ENCODE peak calls at places on chromosomes 4 and X, in eight cellular contexts. One of them, this sample, is unnamed.

GRCh38 chr4:2441393-2442174 is 22.8 kb downstream of the CFAP99 start:
- DNase-seq in AG10803: peak; percentile 38
- DNase-seq in Calu3: peak; percentile 70
- DNase-seq in kidney epithelial cell: no peak
- DNase-seq in transverse colon: peak; percentile 78
- DNase-seq in stimulated activated CD8-positive, alpha-beta memory T cell treated with anti-CD3 and anti-CD28 coated beads, Interleukin-15, amount 100 ng/mL, for 1 hour: peak; percentile 42
- DNase-seq in T-helper 9 cell: peak; percentile 61
- DNase-seq in left cardiac atrium: peak; percentile 52
- DNase-seq in this sample: peak; percentile 68

GRCh38 chr4:152478456-152479237 is 57.2 kb downstream of the FBXW7 start:
- DNase-seq in T-helper 9 cell: no peak
- DNase-seq in stimulated activated CD8-positive, alpha-beta memory T cell treated with anti-CD3 and anti-CD28 coated beads, Interleukin-15, amount 100 ng/mL, for 1 hour: no peak
- DNase-seq in AG10803: no peak
- DNase-seq in kidney epithelial cell: no peak
- DNase-seq in Calu3: no peak
- DNase-seq in left cardiac atrium: no peak
- DNase-seq in transverse colon: no peak
- DNase-seq in this sample: no peak

GRCh38 chrX:70592091-70592490 is 147.5 kb downstream of the DLG3 start:
- DNase-seq in stimulated activated CD8-positive, alpha-beta memory T cell treated with anti-CD3 and anti-CD28 coated beads, Interleukin-15, amount 100 ng/mL, for 1 hour: no peak
- DNase-seq in Calu3: peak; percentile 20
- DNase-seq in AG10803: peak; percentile 47
- DNase-seq in transverse colon: no peak
- DNase-seq in kidney epithelial cell: peak; percentile 16
- DNase-seq in T-helper 9 cell: no peak
- DNase-seq in left cardiac atrium: no peak
- DNase-seq in this sample: no peak

GRCh38 chrX:38192007-38192625 is 28.6 kb downstream of the SRPX start:
- DNase-seq in stimulated activated CD8-positive, alpha-beta memory T cell treated with anti-CD3 and anti-CD28 coated beads, Interleukin-15, amount 100 ng/mL, for 1 hour: no peak
- DNase-seq in left cardiac atrium: no peak
- DNase-seq in kidney epithelial cell: no peak
- DNase-seq in transverse colon: peak; percentile 12
- DNase-seq in AG10803: peak; percentile 22
- DNase-seq in Calu3: peak; percentile 28
- DNase-seq in T-helper 9 cell: no peak
- DNase-seq in this sample: no peak

GRCh38 chr4:32207456-32207855 is 1487.3 kb downstream of the PCDH7 start:
- DNase-seq in transverse colon: no peak
- DNase-seq in stimulated activated CD8-positive, alpha-beta memory T cell treated with anti-CD3 and anti-CD28 coated beads, Interleukin-15, amount 100 ng/mL, for 1 hour: no peak
- DNase-seq in T-helper 9 cell: no peak
- DNase-seq in kidney epithelial cell: no peak
- DNase-seq in AG10803: no peak
- DNase-seq in Calu3: no peak
- DNase-seq in left cardiac atrium: no peak
- DNase-seq in this sample: no peak

GRCh38 chr4:52957220-52957686 is 95.1 kb downstream of the RASL11B start:
- DNase-seq in transverse colon: peak; percentile 10
- DNase-seq in left cardiac atrium: no peak
- DNase-seq in kidney epithelial cell: no peak
- DNase-seq in Calu3: no peak
- DNase-seq in T-helper 9 cell: no peak
- DNase-seq in stimulated activated CD8-positive, alpha-beta memory T cell treated with anti-CD3 and anti-CD28 coated beads, Interleukin-15, amount 100 ng/mL, for 1 hour: no peak
- DNase-seq in AG10803: peak; percentile 77
- DNase-seq in this sample: peak; percentile 44

GRCh38 chr4:146407257-146407656 is 114.5 kb downstream of the SLC10A7 start:
- DNase-seq in left cardiac atrium: no peak
- DNase-seq in kidney epithelial cell: no peak
- DNase-seq in Calu3: no peak
- DNase-seq in stimulated activated CD8-positive, alpha-beta memory T cell treated with anti-CD3 and anti-CD28 coated beads, Interleukin-15, amount 100 ng/mL, for 1 hour: no peak
- DNase-seq in AG10803: no peak
- DNase-seq in transverse colon: no peak
- DNase-seq in T-helper 9 cell: no peak
- DNase-seq in this sample: no peak

GRCh38 chrX:111829345-111829744 is 46.6 kb upstream of the TRPC5OS start:
- DNase-seq in stimulated activated CD8-positive, alpha-beta memory T cell treated with anti-CD3 and anti-CD28 coated beads, Interleukin-15, amount 100 ng/mL, for 1 hour: no peak
- DNase-seq in kidney epithelial cell: no peak
- DNase-seq in AG10803: no peak
- DNase-seq in Calu3: no peak
- DNase-seq in left cardiac atrium: no peak
- DNase-seq in transverse colon: no peak
- DNase-seq in T-helper 9 cell: no peak
- DNase-seq in this sample: no peak

GRCh38 chrX:103467870-103468269 is 51.4 kb downstream of the RAB40A start:
- DNase-seq in AG10803: no peak
- DNase-seq in stimulated activated CD8-positive, alpha-beta memory T cell treated with anti-CD3 and anti-CD28 coated beads, Interleukin-15, amount 100 ng/mL, for 1 hour: no peak
- DNase-seq in T-helper 9 cell: no peak
- DNase-seq in transverse colon: no peak
- DNase-seq in left cardiac atrium: no peak
- DNase-seq in kidney epithelial cell: no peak
- DNase-seq in Calu3: no peak
- DNase-seq in this sample: no peak

GRCh38 chr4:80036949-80037348 is 36.1 kb downstream of the ANTXR2 start:
- DNase-seq in AG10803: peak; percentile 91
- DNase-seq in T-helper 9 cell: no peak
- DNase-seq in Calu3: no peak
- DNase-seq in transverse colon: no peak
- DNase-seq in kidney epithelial cell: no peak
- DNase-seq in left cardiac atrium: no peak
- DNase-seq in stimulated activated CD8-positive, alpha-beta memory T cell treated with anti-CD3 and anti-CD28 coated beads, Interleukin-15, amount 100 ng/mL, for 1 hour: no peak
- DNase-seq in this sample: no peak

GRCh38 chr4:133465022-133465421 is 315.9 kb downstream of the PCDH10 start:
- DNase-seq in AG10803: no peak
- DNase-seq in T-helper 9 cell: no peak
- DNase-seq in stimulated activated CD8-positive, alpha-beta memory T cell treated with anti-CD3 and anti-CD28 coated beads, Interleukin-15, amount 100 ng/mL, for 1 hour: no peak
- DNase-seq in Calu3: no peak
- DNase-seq in transverse colon: no peak
- DNase-seq in left cardiac atrium: no peak
- DNase-seq in kidney epithelial cell: no peak
- DNase-seq in this sample: no peak

GRCh38 chr4:139144911-139145551 is 32.0 kb downstream of the ELF2 start:
- DNase-seq in T-helper 9 cell: no peak
- DNase-seq in AG10803: no peak
- DNase-seq in left cardiac atrium: no peak
- DNase-seq in Calu3: peak; percentile 16
- DNase-seq in transverse colon: peak; percentile 29
- DNase-seq in stimulated activated CD8-positive, alpha-beta memory T cell treated with anti-CD3 and anti-CD28 coated beads, Interleukin-15, amount 100 ng/mL, for 1 hour: no peak
- DNase-seq in kidney epithelial cell: no peak
- DNase-seq in this sample: no peak

GRCh38 chrX:156002517-156002916 is 5.0 kb downstream of the IL9R start:
- DNase-seq in Calu3: no peak
- DNase-seq in stimulated activated CD8-positive, alpha-beta memory T cell treated with anti-CD3 and anti-CD28 coated beads, Interleukin-15, amount 100 ng/mL, for 1 hour: no peak
- DNase-seq in T-helper 9 cell: no peak
- DNase-seq in transverse colon: no peak
- DNase-seq in kidney epithelial cell: no peak
- DNase-seq in AG10803: no peak
- DNase-seq in left cardiac atrium: no peak
- DNase-seq in this sample: no peak

GRCh38 chrX:13373027-13373806 is 53.4 kb upstream of the ATXN3L start:
- DNase-seq in stimulated activated CD8-positive, alpha-beta memory T cell treated with anti-CD3 and anti-CD28 coated beads, Interleukin-15, amount 100 ng/mL, for 1 hour: no peak
- DNase-seq in transverse colon: no peak
- DNase-seq in Calu3: no peak
- DNase-seq in T-helper 9 cell: no peak
- DNase-seq in kidney epithelial cell: no peak
- DNase-seq in left cardiac atrium: no peak
- DNase-seq in AG10803: peak; percentile 19
- DNase-seq in this sample: no peak

GRCh38 chrX:101291204-101291603 is at the start of gene TAF7L:
- DNase-seq in left cardiac atrium: no peak
- DNase-seq in Calu3: no peak
- DNase-seq in transverse colon: no peak
- DNase-seq in kidney epithelial cell: no peak
- DNase-seq in AG10803: peak; percentile 0
- DNase-seq in T-helper 9 cell: no peak
- DNase-seq in stimulated activated CD8-positive, alpha-beta memory T cell treated with anti-CD3 and anti-CD28 coated beads, Interleukin-15, amount 100 ng/mL, for 1 hour: no peak
- DNase-seq in this sample: no peak

GRCh38 chr4:137934046-137934445 is 308.1 kb downstream of the SLC7A11 start:
- DNase-seq in T-helper 9 cell: no peak
- DNase-seq in left cardiac atrium: no peak
- DNase-seq in transverse colon: no peak
- DNase-seq in AG10803: no peak
- DNase-seq in kidney epithelial cell: no peak
- DNase-seq in Calu3: no peak
- DNase-seq in stimulated activated CD8-positive, alpha-beta memory T cell treated with anti-CD3 and anti-CD28 coated beads, Interleukin-15, amount 100 ng/mL, for 1 hour: no peak
- DNase-seq in this sample: no peak

GRCh38 chr4:7021930-7022658 is 21.1 kb upstream of the TADA2B start:
- DNase-seq in kidney epithelial cell: peak; percentile 83
- DNase-seq in transverse colon: no peak
- DNase-seq in left cardiac atrium: no peak
- DNase-seq in Calu3: no peak
- DNase-seq in AG10803: peak; percentile 94
- DNase-seq in stimulated activated CD8-positive, alpha-beta memory T cell treated with anti-CD3 and anti-CD28 coated beads, Interleukin-15, amount 100 ng/mL, for 1 hour: no peak
- DNase-seq in T-helper 9 cell: no peak
- DNase-seq in this sample: no peak